ENCODE peak calls at places on chromosomes 16 and 17, in four cellular contexts. One of them, this sample, is unnamed.

GRCh38 chr17:11986939-11987329 is 10.3 kb downstream of the ZNF18 start:
- DNase-seq in heart left ventricle: no peak
- DNase-seq in mesothelial cell of epicardium: no peak
- DNase-seq in fibroblast of villous mesenchyme: peak
- DNase-seq in this sample: peak

GRCh38 chr17:2724783-2725164 is 13.2 kb upstream of the CLUH start:
- DNase-seq in fibroblast of villous mesenchyme: peak
- DNase-seq in mesothelial cell of epicardium: no peak
- DNase-seq in heart left ventricle: no peak
- DNase-seq in this sample: peak

GRCh38 chr16:66984902-66985311 is 3.5 kb upstream of the CES4A start:
- DNase-seq in mesothelial cell of epicardium: no peak
- DNase-seq in heart left ventricle: no peak
- DNase-seq in fibroblast of villous mesenchyme: no peak
- DNase-seq in this sample: no peak

GRCh38 chr17:48873696-48874443 is 18.7 kb upstream of the ATP5MC1 start:
- DNase-seq in heart left ventricle: no peak
- DNase-seq in mesothelial cell of epicardium: no peak
- DNase-seq in fibroblast of villous mesenchyme: no peak
- DNase-seq in this sample: no peak

GRCh38 chr17:8552582-8553320 is 77.8 kb downstream of the MYH10 start:
- DNase-seq in fibroblast of villous mesenchyme: no peak
- DNase-seq in mesothelial cell of epicardium: no peak
- DNase-seq in heart left ventricle: no peak
- DNase-seq in this sample: peak

GRCh38 chr16:28504707-28505404 is 1.8 kb downstream of the IL27 start:
- DNase-seq in mesothelial cell of epicardium: no peak
- DNase-seq in heart left ventricle: no peak
- DNase-seq in fibroblast of villous mesenchyme: no peak
- DNase-seq in this sample: no peak

GRCh38 chr17:59826741-59827453 is 65.8 kb downstream of the TUBD1 start:
- DNase-seq in mesothelial cell of epicardium: no peak
- DNase-seq in fibroblast of villous mesenchyme: no peak
- DNase-seq in heart left ventricle: no peak
- DNase-seq in this sample: no peak

GRCh38 chr16:14370736-14371234 is 259.3 kb downstream of the PARN start:
- DNase-seq in mesothelial cell of epicardium: no peak
- DNase-seq in fibroblast of villous mesenchyme: no peak
- DNase-seq in heart left ventricle: no peak
- DNase-seq in this sample: no peak

GRCh38 chr16:68524069-68524820 is 14.8 kb upstream of the ZFP90 start:
- DNase-seq in heart left ventricle: no peak
- DNase-seq in mesothelial cell of epicardium: no peak
- DNase-seq in fibroblast of villous mesenchyme: no peak
- DNase-seq in this sample: no peak

GRCh38 chr16:27520982-27521673 is 28.6 kb downstream of the GTF3C1 start:
- DNase-seq in fibroblast of villous mesenchyme: no peak
- DNase-seq in mesothelial cell of epicardium: no peak
- DNase-seq in heart left ventricle: peak
- DNase-seq in this sample: no peak

GRCh38 chr17:36640836-36641235 is 39.5 kb downstream of the MRM1 start:
- DNase-seq in fibroblast of villous mesenchyme: no peak
- DNase-seq in heart left ventricle: no peak
- DNase-seq in mesothelial cell of epicardium: no peak
- DNase-seq in this sample: no peak

GRCh38 chr17:48453447-48453846 is 23.4 kb upstream of the SKAP1 start:
- DNase-seq in mesothelial cell of epicardium: no peak
- DNase-seq in heart left ventricle: no peak
- DNase-seq in fibroblast of villous mesenchyme: no peak
- DNase-seq in this sample: no peak

GRCh38 chr16:21179126-21179982 is 20.9 kb downstream of the LDAF1 start:
- DNase-seq in heart left ventricle: peak
- DNase-seq in mesothelial cell of epicardium: no peak
- DNase-seq in fibroblast of villous mesenchyme: peak
- DNase-seq in this sample: no peak

GRCh38 chr16:48497129-48497528 is 111.9 kb upstream of the SIAH1 start:
- DNase-seq in mesothelial cell of epicardium: no peak
- DNase-seq in heart left ventricle: no peak
- DNase-seq in fibroblast of villous mesenchyme: no peak
- DNase-seq in this sample: no peak

GRCh38 chr17:34827008-34827407 is 134.3 kb downstream of the CCT6B start:
- DNase-seq in mesothelial cell of epicardium: no peak
- DNase-seq in heart left ventricle: no peak
- DNase-seq in fibroblast of villous mesenchyme: no peak
- DNase-seq in this sample: no peak

GRCh38 chr17:16947470-16947869 is 24.4 kb downstream of the TNFRSF13B start:
- DNase-seq in mesothelial cell of epicardium: no peak
- DNase-seq in heart left ventricle: no peak
- DNase-seq in fibroblast of villous mesenchyme: no peak
- DNase-seq in this sample: no peak

DNA sequence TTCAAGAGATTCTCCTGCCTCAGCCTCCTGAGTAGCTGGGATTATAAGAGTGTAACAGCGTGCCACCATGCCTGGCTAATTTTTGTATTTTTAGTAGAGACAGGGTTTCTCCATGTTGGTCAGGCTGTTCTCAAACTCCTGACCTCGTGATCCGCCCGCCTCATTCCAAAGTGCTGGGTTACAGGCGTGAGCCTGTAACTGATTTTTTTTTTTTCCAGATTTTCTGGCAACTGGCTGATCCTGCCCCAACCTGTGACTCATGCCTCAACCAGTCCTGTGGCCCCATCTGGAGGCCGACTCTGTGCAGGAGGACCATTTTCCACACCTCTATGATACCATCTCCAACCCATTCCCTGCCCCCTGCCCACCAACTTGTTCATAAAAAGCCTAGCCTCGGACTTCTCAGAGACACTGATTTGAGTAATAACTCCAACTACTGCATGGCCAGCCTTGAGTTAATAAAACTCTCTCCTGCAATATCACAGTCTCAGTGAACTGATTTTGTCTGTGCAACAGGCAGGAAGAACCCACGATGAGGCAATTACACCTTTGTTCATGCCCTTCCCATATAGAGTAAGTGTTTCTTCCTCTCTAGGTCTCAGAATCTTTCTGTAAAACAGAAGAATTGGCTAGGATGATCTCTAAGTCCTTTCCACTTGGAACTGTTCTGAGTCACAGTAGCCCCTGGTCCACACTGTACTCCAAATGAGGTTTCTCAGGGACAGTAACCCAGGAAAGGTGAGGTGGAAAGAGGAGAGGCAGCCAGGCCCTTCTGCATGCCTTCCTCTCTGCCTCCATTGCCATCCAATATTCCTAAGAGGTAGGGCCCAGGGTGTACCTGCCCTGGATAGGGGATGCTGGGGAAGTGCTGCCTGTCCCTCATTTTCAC is 8.8 kb upstream of the CNOT1 start:
- DNase-seq in heart left ventricle: peak
- DNase-seq in fibroblast of villous mesenchyme: peak
- DNase-seq in mesothelial cell of epicardium: no peak
- DNase-seq in this sample: peak
- TF ChIP-seq CTCF in heart left ventricle: peak
- TF ChIP-seq CTCF in fibroblast of villous mesenchyme: peak
- TF ChIP-seq CTCF in mesothelial cell of epicardium: no peak
- TF ChIP-seq CTCF in this sample: peak

GRCh38 chr17:75845058-75845711 is 981 bp upstream of the UNC13D start:
- DNase-seq in fibroblast of villous mesenchyme: peak
- DNase-seq in mesothelial cell of epicardium: peak
- DNase-seq in heart left ventricle: peak
- DNase-seq in this sample: peak
- TF ChIP-seq CTCF in fibroblast of villous mesenchyme: peak
- TF ChIP-seq CTCF in mesothelial cell of epicardium: peak
- TF ChIP-seq CTCF in heart left ventricle: peak
- TF ChIP-seq CTCF in this sample: peak

DNA sequence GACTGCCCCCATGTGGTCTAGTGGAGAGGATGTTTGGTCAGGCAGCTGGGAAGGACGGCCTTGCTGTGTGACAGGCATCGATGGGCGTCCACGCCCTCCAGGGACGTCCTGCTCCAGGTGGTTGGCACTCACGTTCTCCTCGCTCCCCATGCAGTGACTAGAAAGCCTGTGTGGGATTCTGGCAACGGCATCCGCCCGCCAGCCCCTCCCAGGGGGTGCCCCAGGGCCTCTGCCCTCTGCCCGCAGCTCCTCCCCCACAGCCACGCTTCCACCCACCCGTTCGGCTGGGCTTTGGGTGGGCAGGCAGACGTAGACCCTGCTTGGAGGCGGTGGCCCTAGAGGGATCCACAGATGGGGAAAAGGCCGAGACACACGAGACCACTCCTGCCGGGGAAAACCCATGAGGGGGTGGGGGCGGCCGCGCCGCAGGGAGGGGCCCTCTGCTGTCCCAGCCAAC is 4.7 kb upstream of the IL17C start:
- DNase-seq in heart left ventricle: no peak
- DNase-seq in fibroblast of villous mesenchyme: peak
- DNase-seq in mesothelial cell of epicardium: no peak
- DNase-seq in this sample: no peak
- TF ChIP-seq CTCF in heart left ventricle: peak
- TF ChIP-seq CTCF in fibroblast of villous mesenchyme: peak
- TF ChIP-seq CTCF in mesothelial cell of epicardium: no peak
- TF ChIP-seq CTCF in this sample: peak

GRCh38 chr17:4956493-4957061 is 5.7 kb downstream of the ENO3 start:
- DNase-seq in mesothelial cell of epicardium: no peak
- DNase-seq in fibroblast of villous mesenchyme: no peak
- DNase-seq in heart left ventricle: no peak
- DNase-seq in this sample: no peak
- TF ChIP-seq CTCF in mesothelial cell of epicardium: peak
- TF ChIP-seq CTCF in fibroblast of villous mesenchyme: peak
- TF ChIP-seq CTCF in heart left ventricle: peak
- TF ChIP-seq CTCF in this sample: no peak

DNA sequence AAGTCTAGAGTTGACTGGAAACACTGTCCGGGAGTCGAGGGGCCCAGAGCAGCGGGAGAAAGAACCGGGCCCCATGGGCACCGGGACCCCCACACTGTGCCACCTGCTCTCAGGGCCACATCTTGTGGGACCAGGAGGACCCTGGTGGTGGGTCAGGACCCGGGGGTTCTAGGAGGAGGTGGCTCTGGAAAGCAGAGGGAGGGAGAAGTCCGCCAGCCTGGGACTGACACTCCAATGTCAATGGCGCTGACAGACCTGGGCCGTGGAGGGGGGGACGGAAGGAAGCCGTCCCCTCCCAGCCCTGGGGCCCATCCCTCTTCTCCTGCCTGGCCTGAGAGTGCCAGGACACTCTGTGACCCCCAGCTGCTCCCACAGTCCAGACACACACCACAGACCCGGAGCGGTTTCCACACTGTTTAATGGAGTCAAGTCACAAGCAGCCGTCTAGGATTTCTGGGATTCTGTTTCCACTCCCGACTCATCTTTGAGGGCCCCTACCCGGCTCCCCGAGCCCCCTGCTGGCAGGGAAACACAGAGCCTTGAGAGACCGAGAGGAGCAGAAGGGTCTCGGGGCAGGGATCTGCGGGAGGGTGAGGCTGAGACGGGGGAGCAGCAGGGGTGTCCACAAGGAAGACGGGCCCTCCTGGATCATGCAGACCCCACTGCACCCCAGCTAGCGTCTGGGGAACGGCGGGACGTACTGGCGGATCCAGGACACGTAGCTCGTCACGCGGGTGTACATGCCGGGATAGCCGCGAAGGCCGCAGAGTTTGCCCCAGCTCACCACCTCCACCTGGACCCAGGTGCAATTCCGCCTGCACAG is 23.6 kb upstream of the UBE2I start:
- DNase-seq in mesothelial cell of epicardium: no peak
- DNase-seq in heart left ventricle: no peak
- DNase-seq in fibroblast of villous mesenchyme: no peak
- DNase-seq in this sample: no peak
- TF ChIP-seq CTCF in mesothelial cell of epicardium: no peak
- TF ChIP-seq CTCF in heart left ventricle: no peak
- TF ChIP-seq CTCF in fibroblast of villous mesenchyme: no peak
- TF ChIP-seq CTCF in this sample: no peak

DNA sequence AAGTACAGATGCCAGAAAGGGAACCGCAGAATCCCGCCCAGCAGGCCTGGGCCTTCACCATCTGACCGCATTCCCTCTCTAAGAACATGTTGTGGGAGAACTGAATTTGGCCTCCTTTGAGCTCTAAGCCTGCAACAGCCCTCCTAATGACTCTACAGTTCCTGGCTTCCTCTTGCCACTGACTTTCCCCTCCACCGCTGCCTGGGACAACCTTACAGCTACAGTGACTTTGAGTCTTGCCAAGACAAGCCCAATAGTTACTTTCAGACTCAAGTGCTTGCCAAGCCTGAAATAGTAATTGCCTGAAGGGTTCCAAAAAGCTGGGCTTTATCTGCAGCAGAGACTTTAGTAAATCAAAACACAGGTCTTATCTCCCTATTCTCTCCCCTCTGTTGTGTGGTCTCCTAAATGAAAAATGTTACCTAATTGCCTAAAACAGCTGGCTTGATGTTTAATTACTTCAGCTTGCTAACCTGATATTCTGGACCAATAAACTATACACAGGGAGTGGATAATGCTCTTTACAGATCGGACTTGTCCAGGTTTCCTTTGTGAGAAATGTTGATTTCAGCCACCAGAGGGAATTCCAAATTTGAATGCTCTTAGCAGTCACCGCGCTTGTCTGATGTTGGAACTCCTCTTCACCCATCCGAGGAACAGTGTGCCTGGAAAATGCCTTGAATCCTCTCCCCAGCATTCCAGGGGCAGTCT is 85.1 kb upstream of the TBX2 start:
- DNase-seq in heart left ventricle: peak
- DNase-seq in mesothelial cell of epicardium: no peak
- DNase-seq in fibroblast of villous mesenchyme: peak
- DNase-seq in this sample: peak
- TF ChIP-seq CTCF in heart left ventricle: no peak
- TF ChIP-seq CTCF in mesothelial cell of epicardium: peak
- TF ChIP-seq CTCF in fibroblast of villous mesenchyme: peak
- TF ChIP-seq CTCF in this sample: peak